ENCODE peak calls at places on chromosomes 2 and 18, in five cellular contexts. One of them, this sample, is unnamed.

GRCh38 chr2:20190862-20191713 is 33.8 kb downstream of the SDC1 start:
- DNase-seq in MCF 10A: peak; percentile 61
- DNase-seq in amniotic stem cell: no peak
- DNase-seq in AG09319: no peak
- DNase-seq in CD8-positive, alpha-beta T cell: no peak
- DNase-seq in this sample: no peak

GRCh38 chr2:13968811-13969210 is 663.7 kb upstream of the LRATD1 start:
- DNase-seq in CD8-positive, alpha-beta T cell: no peak
- DNase-seq in amniotic stem cell: no peak
- DNase-seq in MCF 10A: peak; percentile 19
- DNase-seq in AG09319: no peak
- DNase-seq in this sample: no peak

GRCh38 chr2:37244017-37244416 is 12.6 kb downstream of the NDUFAF7 start:
- DNase-seq in AG09319: no peak
- DNase-seq in CD8-positive, alpha-beta T cell: no peak
- DNase-seq in amniotic stem cell: no peak
- DNase-seq in MCF 10A: no peak
- DNase-seq in this sample: no peak

GRCh38 chr2:133846476-133846875 is 278.2 kb upstream of the NCKAP5 start:
- DNase-seq in MCF 10A: no peak
- DNase-seq in CD8-positive, alpha-beta T cell: no peak
- DNase-seq in amniotic stem cell: no peak
- DNase-seq in AG09319: no peak
- DNase-seq in this sample: no peak

GRCh38 chr18:48616484-48617255 is 77.8 kb downstream of the CTIF start:
- DNase-seq in MCF 10A: no peak
- DNase-seq in amniotic stem cell: no peak
- DNase-seq in CD8-positive, alpha-beta T cell: no peak
- DNase-seq in AG09319: no peak
- DNase-seq in this sample: no peak

GRCh38 chr2:54321062-54321461 is 65.0 kb upstream of the TSPYL6 start:
- DNase-seq in amniotic stem cell: no peak
- DNase-seq in MCF 10A: no peak
- DNase-seq in AG09319: no peak
- DNase-seq in CD8-positive, alpha-beta T cell: no peak
- DNase-seq in this sample: no peak

GRCh38 chr2:54641988-54642387 is 81.5 kb upstream of the EML6 start:
- DNase-seq in AG09319: no peak
- DNase-seq in CD8-positive, alpha-beta T cell: no peak
- DNase-seq in amniotic stem cell: no peak
- DNase-seq in MCF 10A: no peak
- DNase-seq in this sample: no peak

GRCh38 chr2:20755132-20755800 is 67.6 kb downstream of the LDAH start:
- DNase-seq in AG09319: no peak
- DNase-seq in CD8-positive, alpha-beta T cell: no peak
- DNase-seq in MCF 10A: no peak
- DNase-seq in amniotic stem cell: no peak
- DNase-seq in this sample: no peak

GRCh38 chr2:189144700-189145211 is 34.8 kb downstream of the COL5A2 start:
- DNase-seq in amniotic stem cell: no peak
- DNase-seq in MCF 10A: no peak
- DNase-seq in CD8-positive, alpha-beta T cell: no peak
- DNase-seq in AG09319: peak; percentile 66
- DNase-seq in this sample: no peak

GRCh38 chr18:54233228-54233625 is 8.8 kb upstream of the MBD2 start:
- DNase-seq in amniotic stem cell: no peak
- DNase-seq in AG09319: no peak
- DNase-seq in MCF 10A: peak; percentile 79
- DNase-seq in CD8-positive, alpha-beta T cell: no peak
- DNase-seq in this sample: no peak

GRCh38 chr2:110095994-110096633 is 19.5 kb downstream of the MALL start:
- DNase-seq in AG09319: no peak
- DNase-seq in amniotic stem cell: no peak
- DNase-seq in MCF 10A: no peak
- DNase-seq in CD8-positive, alpha-beta T cell: no peak
- DNase-seq in this sample: no peak

GRCh38 chr2:202870431-202871160 is 970 bp downstream of the ICA1L start:
- DNase-seq in AG09319: no peak
- DNase-seq in amniotic stem cell: peak; percentile 5
- DNase-seq in MCF 10A: peak; percentile 86
- DNase-seq in CD8-positive, alpha-beta T cell: peak; percentile 80
- DNase-seq in this sample: peak; percentile 27

This sample was measured in GDM1.